ENCODE peak calls at places on chromosomes 4 and X, in seven cellular contexts. M is AG04449, I is esophagus squamous epithelium, R is OCI-LY7, U is lower leg skin, J is Panc1, O is NT2/D1. C is an unnamed sample.
A peak's percentile ranks its signal among the peaks of the same experiment; 100 is the strongest.

GRCh38 chr4:114272226-114272625 is 292.8 kb upstream of the ARSJ start:
- DNase-seq in J (peak; percentile 58), R (no peak), U (no peak), O (no peak), I (no peak), M (peak; percentile 99), C (no peak)

GRCh38 chr4:55876387-55876786 is 22.9 kb downstream of the EXOC1 start:
- DNase-seq in I (no peak), R (no peak), M (no peak), O (no peak), J (no peak), U (no peak), C (no peak)

GRCh38 chr4:56681158-56681848 is at the start of gene HOPX:
- DNase-seq in R (no peak), U (peak; percentile 88), M (no peak), O (no peak), I (no peak), J (no peak), C (peak; percentile 58)

GRCh38 chrX:132967049-132967448 is 8.6 kb upstream of the HS6ST2 start:
- DNase-seq in I (no peak), R (no peak), J (no peak), O (no peak), U (no peak), M (no peak), C (no peak)

GRCh38 chr4:80171251-80171650 is 26.1 kb upstream of the PRDM8 start:
- DNase-seq in U (no peak), M (peak; percentile 38), J (no peak), R (no peak), O (no peak), I (no peak), C (no peak)

GRCh38 chrX:19225906-19226305 is 103.6 kb upstream of the ADGRG2 start:
- DNase-seq in O (peak; percentile 18), U (no peak), M (no peak), I (no peak), J (no peak), R (no peak), C (no peak)

GRCh38 chr4:38178666-38178995 is 218.4 kb downstream of the PTTG2 start:
- DNase-seq in I (no peak), R (no peak), U (no peak), J (no peak), O (no peak), M (no peak), C (no peak)

GRCh38 chr4:155529761-155530160 is 136.9 kb upstream of the GUCY1A1 start:
- DNase-seq in O (no peak), R (no peak), J (no peak), I (no peak), M (no peak), U (no peak), C (no peak)

GRCh38 chr4:30714408-30715031 is 5.6 kb upstream of the PCDH7 start:
- DNase-seq in J (no peak), O (peak; percentile 70), I (no peak), M (no peak), U (no peak), R (peak; percentile 4), C (no peak)

GRCh38 chrX:31704938-31705337 is 633.1 kb upstream of the FTHL17 start:
- DNase-seq in U (no peak), O (no peak), I (no peak), M (no peak), J (no peak), R (no peak), C (no peak)

GRCh38 chrX:40245411-40246140 is 147.8 kb upstream of the BCOR start:
- DNase-seq in I (no peak), J (no peak), O (no peak), U (no peak), R (no peak), M (no peak), C (no peak)

GRCh38 chr4:2793920-2794706 is 1.2 kb downstream of the SH3BP2 start:
- DNase-seq in O (no peak), M (no peak), J (no peak), U (peak; percentile 90), R (no peak), I (no peak), C (no peak)

GRCh38 chrX:153864101-153864500 is 21.9 kb downstream of the L1CAM start:
- DNase-seq in I (no peak), M (no peak), U (no peak), R (no peak), J (no peak), O (no peak), C (no peak)

GRCh38 chrX:40402771-40403533 is 177.8 kb upstream of the ATP6AP2 start:
- DNase-seq in R (no peak), I (no peak), M (peak; percentile 3), J (no peak), O (no peak), U (no peak), C (no peak)

GRCh38 chrX:79413963-79414362 is 46.8 kb upstream of the ITM2A start:
- DNase-seq in M (no peak), R (no peak), U (no peak), J (no peak), O (no peak), I (no peak), C (no peak)

GRCh38 chr4:15436515-15436914 is 8.7 kb downstream of the C1QTNF7 start:
- DNase-seq in U (no peak), O (no peak), R (no peak), J (no peak), M (no peak), I (no peak), C (no peak)

GRCh38 chr4:150746156-150746555 is 164.2 kb downstream of the MAB21L2 start:
- DNase-seq in U (no peak), J (no peak), R (no peak), I (no peak), O (no peak), M (peak; percentile 19), C (no peak)

GRCh38 chrX:95875661-95876060 is 809.0 kb upstream of the DIAPH2 start:
- DNase-seq in M (no peak), U (no peak), O (no peak), I (no peak), R (no peak), J (no peak), C (no peak)

GRCh38 chr4:8580321-8581093 is at the start of gene GPR78:
- DNase-seq in J (no peak), O (peak; percentile 85), R (no peak), M (no peak), I (no peak), U (no peak), C (peak; percentile 19)
- H3K4me3 ChIP-seq in J (no peak within 1 kb of the TSS), O (peak within 1 kb of the TSS; percentile 28), R (no peak within 1 kb of the TSS), M (no peak within 1 kb of the TSS), I (no peak within 1 kb of the TSS), U (no peak within 1 kb of the TSS), C (no peak within 1 kb of the TSS)

GRCh38 chrX:70432936-70433847 is 10.1 kb downstream of the GDPD2 start:
- DNase-seq in M (no peak), R (no peak), U (peak; percentile 54), J (no peak), O (no peak), I (no peak), C (no peak)
- H3K4me3 ChIP-seq in M (peak overlapping the region; percentile 73), R (peak overlapping the region; percentile 77), U (no peak overlapping the region), J (peak overlapping the region; percentile 75), O (peak overlapping the region; percentile 80), I (peak overlapping the region; percentile 58), C (peak overlapping the region; percentile 79)

DNA sequence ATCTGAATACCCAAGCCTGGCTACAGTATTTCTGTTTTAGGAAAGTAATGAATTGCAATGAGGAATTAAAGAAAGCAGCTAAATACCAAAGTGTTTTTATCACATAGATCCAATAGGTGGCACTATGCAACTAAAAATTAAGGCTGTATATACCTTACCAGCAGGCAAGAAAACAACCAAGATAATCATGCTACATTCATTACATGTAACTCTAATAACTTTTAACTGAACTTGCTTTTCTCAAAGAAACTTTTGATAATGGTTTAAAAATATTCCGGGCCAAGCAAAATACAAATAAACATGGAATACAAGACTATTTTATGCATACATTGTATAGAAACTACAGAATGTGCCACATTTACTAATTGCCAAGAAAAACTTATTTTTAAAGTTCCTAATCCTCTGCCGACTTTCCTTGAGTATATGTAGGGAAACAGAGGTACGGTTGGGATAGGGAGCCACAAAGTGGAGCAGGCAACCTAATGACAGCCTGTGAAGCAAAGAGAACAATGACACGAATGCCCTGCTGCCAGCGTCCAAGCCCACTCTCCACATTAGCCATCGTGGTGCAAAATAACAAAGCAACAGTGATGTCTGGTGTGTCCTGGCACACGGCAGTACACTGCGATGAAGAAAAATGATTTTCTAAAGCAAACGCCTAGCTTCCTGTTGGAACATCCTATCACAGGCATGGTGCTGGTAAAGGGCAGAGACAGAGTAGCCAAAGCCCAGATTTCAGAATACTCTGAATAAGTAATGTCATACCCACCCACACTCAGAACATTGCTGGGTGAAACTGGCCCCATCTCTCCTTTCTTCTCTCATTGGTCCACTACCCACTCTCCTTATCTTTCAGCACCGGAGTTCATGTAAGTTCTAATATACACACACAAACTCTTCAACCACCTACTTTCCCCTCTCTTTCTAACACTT is 63.5 kb downstream of the SEC24D start:
- DNase-seq in M (no peak), R (peak; percentile 67), O (peak; percentile 5), U (no peak), I (no peak), J (peak; percentile 7), C (peak; percentile 53)
- H3K4me3 ChIP-seq in M (no peak overlapping the region), R (no peak overlapping the region), O (no peak overlapping the region), U (no peak overlapping the region), I (peak overlapping the region; percentile 10), J (no peak overlapping the region), C (no peak overlapping the region)

GRCh38 chr4:86718152-86718551 is 124.0 kb downstream of the PTPN13 start:
- DNase-seq in U (no peak), M (no peak), J (no peak), I (no peak), O (no peak), R (no peak), C (no peak)
- H3K4me3 ChIP-seq in U (no peak overlapping the region), M (no peak overlapping the region), J (no peak overlapping the region), I (no peak overlapping the region), O (no peak overlapping the region), R (no peak overlapping the region), C (no peak overlapping the region)

DNA sequence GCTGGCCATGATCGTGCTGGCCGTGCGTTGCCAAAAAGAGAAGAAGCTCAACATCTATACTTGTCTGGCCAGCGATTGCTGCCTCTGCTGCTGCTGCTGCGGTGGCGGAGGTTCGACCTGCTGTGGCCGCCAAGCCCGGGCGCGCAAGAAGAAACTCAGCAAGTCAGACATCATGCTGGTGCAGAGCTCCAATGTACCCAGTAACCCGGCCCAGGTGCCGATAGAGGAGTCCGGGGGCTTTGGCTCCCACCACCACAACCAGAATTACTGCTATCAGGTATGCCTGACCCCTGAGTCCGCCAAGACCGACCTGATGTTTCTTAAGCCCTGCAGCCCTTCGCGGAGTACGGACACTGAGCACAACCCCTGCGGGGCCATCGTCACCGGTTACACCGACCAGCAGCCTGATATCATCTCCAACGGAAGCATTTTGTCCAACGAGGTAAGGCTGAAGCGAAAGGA is 3.3 kb downstream of the PCDH10 start:
- DNase-seq in J (no peak), I (no peak), R (no peak), M (no peak), O (no peak), U (peak; percentile 68), C (no peak)
- H3K4me3 ChIP-seq in J (no peak overlapping the region), I (peak overlapping the region; percentile 29), R (no peak overlapping the region), M (peak overlapping the region; percentile 38), O (no peak overlapping the region), U (no peak overlapping the region), C (no peak overlapping the region)